ENCODE peak calls at places on chromosome 1, in six cellular contexts. One of them, this sample, is unnamed.

GRCh38 chr1:154463512-154463990 is 38.5 kb upstream of the TDRD10 start:
- DNase-seq in activated T-helper 1 cell treated with Interleukin-2 at 50 U/mL for 16 hours: peak
- DNase-seq in tibial artery: peak
- DNase-seq in heart left ventricle: no peak
- DNase-seq in A673: peak
- DNase-seq in GM04503: no peak
- DNase-seq in this sample: no peak

GRCh38 chr1:97006044-97006676 is 284.6 kb downstream of the PTBP2 start:
- DNase-seq in GM04503: peak
- DNase-seq in heart left ventricle: peak
- DNase-seq in activated T-helper 1 cell treated with Interleukin-2 at 50 U/mL for 16 hours: no peak
- DNase-seq in tibial artery: no peak
- DNase-seq in A673: peak
- DNase-seq in this sample: peak

GRCh38 chr1:114178940-114179339 is 25.3 kb upstream of the SYT6 start:
- DNase-seq in A673: no peak
- DNase-seq in heart left ventricle: no peak
- DNase-seq in GM04503: no peak
- DNase-seq in tibial artery: no peak
- DNase-seq in activated T-helper 1 cell treated with Interleukin-2 at 50 U/mL for 16 hours: no peak
- DNase-seq in this sample: no peak

GRCh38 chr1:12179638-12180121 is 12.9 kb downstream of the TNFRSF1B start:
- DNase-seq in heart left ventricle: no peak
- DNase-seq in activated T-helper 1 cell treated with Interleukin-2 at 50 U/mL for 16 hours: no peak
- DNase-seq in A673: no peak
- DNase-seq in GM04503: no peak
- DNase-seq in tibial artery: no peak
- DNase-seq in this sample: no peak

GRCh38 chr1:64867266-64867665 is 99.1 kb downstream of the JAK1 start:
- DNase-seq in tibial artery: no peak
- DNase-seq in activated T-helper 1 cell treated with Interleukin-2 at 50 U/mL for 16 hours: no peak
- DNase-seq in A673: no peak
- DNase-seq in GM04503: no peak
- DNase-seq in heart left ventricle: no peak
- DNase-seq in this sample: no peak

GRCh38 chr1:6330410-6330827 is 63.1 kb downstream of the ACOT7 start:
- DNase-seq in heart left ventricle: no peak
- DNase-seq in activated T-helper 1 cell treated with Interleukin-2 at 50 U/mL for 16 hours: no peak
- DNase-seq in GM04503: peak
- DNase-seq in tibial artery: no peak
- DNase-seq in A673: no peak
- DNase-seq in this sample: peak

GRCh38 chr1:3597599-3597964 is 13.7 kb downstream of the MEGF6 start:
- DNase-seq in activated T-helper 1 cell treated with Interleukin-2 at 50 U/mL for 16 hours: no peak
- DNase-seq in tibial artery: no peak
- DNase-seq in heart left ventricle: no peak
- DNase-seq in GM04503: no peak
- DNase-seq in A673: no peak
- DNase-seq in this sample: no peak

GRCh38 chr1:218347316-218347712 is 2.2 kb downstream of the TGFB2 start:
- DNase-seq in A673: peak
- DNase-seq in activated T-helper 1 cell treated with Interleukin-2 at 50 U/mL for 16 hours: no peak
- DNase-seq in GM04503: no peak
- DNase-seq in tibial artery: peak
- DNase-seq in heart left ventricle: no peak
- DNase-seq in this sample: no peak

GRCh38 chr1:48469616-48470500 is 2.1 kb downstream of the SPATA6 start:
- DNase-seq in GM04503: peak
- DNase-seq in tibial artery: peak
- DNase-seq in activated T-helper 1 cell treated with Interleukin-2 at 50 U/mL for 16 hours: no peak
- DNase-seq in A673: peak
- DNase-seq in heart left ventricle: peak
- DNase-seq in this sample: peak

This sample was measured in skeletal muscle cell.